ENCODE peak calls at places on chromosomes 3 and 15, in four cellular contexts. D is tibial nerve, O is lower leg skin, W is stomach. C is an unnamed sample.

GRCh38 chr15:83404143-83404542 is 43.0 kb upstream of the SH3GL3 start:
- DNase-seq in O (no peak), W (no peak), D (no peak), C (no peak)

GRCh38 chr3:18837137-18837536 is 311.2 kb upstream of the KCNH8 start:
- DNase-seq in W (no peak), O (no peak), D (no peak), C (no peak)

GRCh38 chr3:96182756-96183155 is 631.6 kb upstream of the EPHA6 start:
- DNase-seq in W (no peak), D (no peak), O (no peak), C (no peak)

GRCh38 chr3:132867526-132867925 is 145.3 kb upstream of the NPHP3 start:
- DNase-seq in O (no peak), W (no peak), D (no peak), C (no peak)

GRCh38 chr3:79125313-79125984 is 642.3 kb downstream of the ROBO1 start:
- DNase-seq in O (no peak), W (no peak), D (no peak), C (no peak)

GRCh38 chr3:171622126-171622525 is 161.9 kb upstream of the TNIK start:
- DNase-seq in D (no peak), O (no peak), W (no peak), C (no peak)

GRCh38 chr3:41202834-41203345 is 3.6 kb downstream of the CTNNB1 start:
- DNase-seq in D (no peak), O (no peak), W (no peak), C (peak)

GRCh38 chr15:77514635-77515421 is 94.1 kb downstream of the HMG20A start:
- DNase-seq in O (peak), D (no peak), W (no peak), C (no peak)

GRCh38 chr3:105222568-105223093 is 144.1 kb upstream of the ALCAM start:
- DNase-seq in D (no peak), W (no peak), O (no peak), C (no peak)

GRCh38 chr3:141405581-141405980 is 37.3 kb downstream of the ZBTB38 start:
- DNase-seq in W (no peak), D (no peak), O (no peak), C (no peak)

GRCh38 chr3:37386627-37387230 is 212.3 kb upstream of the LRRFIP2 start:
- DNase-seq in O (no peak), W (no peak), D (no peak), C (no peak)

GRCh38 chr3:72659609-72660008 is 188.6 kb downstream of the SHQ1 start:
- DNase-seq in O (no peak), W (no peak), D (no peak), C (no peak)

GRCh38 chr3:179513867-179514266 is 48.9 kb upstream of the ACTL6A start:
- DNase-seq in W (no peak), D (no peak), O (no peak), C (no peak)

GRCh38 chr3:143850877-143851276 is 2.6 kb upstream of the SLC9A9 start:
- DNase-seq in D (no peak), W (no peak), O (no peak), C (no peak)

GRCh38 chr3:119308355-119308754 is 14.2 kb downstream of the ARHGAP31 start:
- DNase-seq in O (no peak), W (no peak), D (no peak), C (no peak)

GRCh38 chr3:168952551-168952950 is 711.0 kb downstream of the MECOM start:
- DNase-seq in D (no peak), W (no peak), O (no peak), C (no peak)

GRCh38 chr3:194067949-194068362 is 68.0 kb upstream of the HES1 start:
- DNase-seq in W (no peak), D (no peak), O (no peak), C (no peak)

GRCh38 chr15:76337739-76338554 is 1.4 kb downstream of the ISL2 start:
- DNase-seq in O (peak), D (no peak), W (no peak), C (no peak)

GRCh38 chr15:55279100-55279745 is 10.4 kb downstream of the RAB27A start:
- DNase-seq in D (no peak), W (no peak), O (no peak), C (no peak)

GRCh38 chr15:35061171-35062163 is 23.6 kb downstream of the NANOGP8 start:
- DNase-seq in D (no peak), W (no peak), O (no peak), C (no peak)

GRCh38 chr3:23945903-23946751 is 1.0 kb downstream of the NR1D2 start:
- DNase-seq in W (peak), O (peak), D (peak), C (peak)

GRCh38 chr3:43951813-43952212 is 261.1 kb downstream of the ABHD5 start:
- DNase-seq in O (no peak), W (no peak), D (no peak), C (no peak)

GRCh38 chr15:31272558-31273257 is 53.9 kb upstream of the KLF13 start:
- DNase-seq in O (peak), W (peak), D (no peak), C (no peak)

GRCh38 chr3:111668321-111668720 is 73.2 kb upstream of the ZBED2 start:
- DNase-seq in D (no peak), O (no peak), W (no peak), C (peak)

GRCh38 chr15:56916825-56917477 is 1.5 kb upstream of the TCF12 start:
- DNase-seq in D (no peak), W (no peak), O (no peak), C (peak)

GRCh38 chr3:123606527-123606926 is 21.7 kb upstream of the HACD2 start:
- DNase-seq in O (no peak), D (no peak), W (no peak), C (no peak)

GRCh38 chr15:88509321-88509720 is 37.2 kb downstream of the DET1 start:
- DNase-seq in D (no peak), O (no peak), W (no peak), C (no peak)

GRCh38 chr3:45168451-45168850 is 22.3 kb upstream of the CDCP1 start:
- DNase-seq in O (no peak), D (no peak), W (no peak), C (no peak)

GRCh38 chr3:45166283-45166879 is 20.2 kb upstream of the CDCP1 start:
- DNase-seq in W (no peak), D (no peak), O (no peak), C (no peak)

GRCh38 chr3:45165497-45166282 is 19.5 kb upstream of the CDCP1 start:
- DNase-seq in W (no peak), D (no peak), O (no peak), C (no peak)

GRCh38 chr3:45170071-45170470 is 23.9 kb upstream of the CDCP1 start:
- DNase-seq in W (no peak), D (no peak), O (no peak), C (no peak)

DNA sequence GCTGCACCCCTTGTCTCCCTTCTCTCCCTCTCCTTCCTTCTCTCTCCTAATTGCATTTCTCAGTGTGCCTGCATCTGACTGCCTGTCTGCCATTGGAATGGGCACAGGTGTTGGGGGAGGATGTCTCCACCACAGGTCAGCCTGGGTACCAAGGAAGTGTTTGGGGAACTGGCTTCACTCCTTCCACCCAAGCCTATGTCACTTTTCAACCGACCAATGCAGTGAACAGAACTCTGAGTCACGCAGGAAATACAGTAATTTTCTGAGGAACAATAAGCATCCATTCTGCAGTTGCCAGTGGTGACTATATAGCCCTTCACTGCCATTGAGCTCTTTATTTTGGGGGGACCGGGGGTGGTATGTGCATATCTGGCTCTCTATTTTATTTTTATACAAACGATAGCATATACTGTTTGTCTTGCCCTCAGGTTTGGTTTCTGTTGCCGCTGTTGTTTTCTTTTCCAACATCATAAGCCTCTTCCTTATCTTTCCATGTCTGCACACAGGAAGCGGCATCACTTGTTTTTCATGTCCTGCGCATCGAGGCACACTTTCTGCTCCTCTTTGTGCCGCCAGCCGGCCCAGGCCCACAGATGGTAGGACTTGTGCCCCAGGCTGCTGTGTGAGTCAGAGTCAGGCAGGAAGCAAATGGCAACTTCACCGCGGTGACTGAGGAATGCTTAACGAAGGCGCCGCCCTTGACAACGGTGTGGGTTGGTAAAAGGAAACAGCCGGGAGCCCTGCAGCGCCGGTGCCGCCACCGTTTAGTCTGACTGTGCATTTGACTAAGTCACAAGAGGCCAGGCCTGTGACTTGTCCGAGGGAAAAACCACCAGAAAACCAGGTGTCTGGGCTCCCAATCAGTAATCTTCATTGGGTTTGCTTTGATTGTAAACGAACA is 21.1 kb upstream of the CDCP1 start:
- DNase-seq in D (peak), O (peak), W (peak), C (peak)
- TF ChIP-seq POLR2A in D (no peak), O (no peak), W (no peak), C (no peak)

DNA sequence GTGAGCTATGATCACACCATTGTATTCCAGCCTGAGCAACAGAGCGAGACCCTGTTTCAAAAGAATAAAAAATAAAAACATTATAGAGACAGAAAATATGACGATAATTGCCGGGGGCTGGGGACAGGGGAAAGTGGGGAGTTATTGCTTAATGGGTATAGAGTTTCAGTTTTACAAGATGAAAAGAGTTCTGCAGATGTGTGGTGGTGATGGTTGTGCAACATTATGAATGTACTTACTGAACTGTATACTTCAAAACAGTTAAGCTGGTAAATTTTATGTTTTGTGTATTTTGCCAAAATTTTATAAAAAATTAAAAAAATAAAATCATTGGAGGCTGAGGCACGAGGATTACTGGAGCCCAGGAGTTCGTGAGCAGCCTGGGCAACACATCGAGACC is 24.8 kb upstream of the ZNF774 start:
- DNase-seq in O (peak), D (no peak), W (no peak), C (no peak)
- TF ChIP-seq POLR2A in O (no peak), D (no peak), W (no peak), C (no peak)

GRCh38 chr15:67070150-67070549 is 4.7 kb downstream of the SMAD3 start:
- DNase-seq in O (no peak), D (no peak), W (no peak), C (no peak)
- TF ChIP-seq POLR2A in O (no peak), D (no peak), W (no peak), C (no peak)

GRCh38 chr3:49171119-49171774 is at the start of gene KLHDC8B:
- DNase-seq in W (peak), O (peak), D (peak), C (peak)
- TF ChIP-seq POLR2A in W (no peak), O (no peak), D (no peak), C (peak)

GRCh38 chr3:139343895-139344856 is at the start of gene MRPS22:
- DNase-seq in D (peak), O (peak), W (peak), C (peak)
- TF ChIP-seq POLR2A in D (no peak), O (no peak), W (no peak), C (peak)

GRCh38 chr15:37370938-37371337 is 270.6 kb upstream of the MEIS2 start:
- DNase-seq in O (no peak), W (no peak), D (no peak), C (no peak)

GRCh38 chr15:37375529-37375928 is 275.2 kb upstream of the MEIS2 start:
- DNase-seq in O (no peak), D (no peak), W (no peak), C (no peak)

GRCh38 chr15:37377428-37377827 is 277.1 kb upstream of the MEIS2 start:
- DNase-seq in W (no peak), O (no peak), D (no peak), C (no peak)

GRCh38 chr15:37372064-37372463 is 271.7 kb upstream of the MEIS2 start:
- DNase-seq in O (no peak), W (no peak), D (no peak), C (no peak)
- TF ChIP-seq POLR2A in O (no peak), W (no peak), D (no peak), C (no peak)